ENCODE peak calls at places on chromosomes 7 and 10, in four cellular contexts. U, Q, K and F are unnamed samples.

GRCh38 chr10:3886666-3887251 is 101.8 kb upstream of the KLF6 start:
- DNase-seq in U (no peak), K (no peak), Q (no peak), F (no peak)

GRCh38 chr10:105017116-105017515 is 376.0 kb downstream of the SORCS3 start:
- DNase-seq in U (no peak), Q (no peak), K (no peak), F (no peak)

GRCh38 chr10:67533376-67533775 is 162.6 kb downstream of the CTNNA3 start:
- DNase-seq in U (no peak), Q (no peak), K (no peak), F (no peak)

GRCh38 chr7:97639036-97639435 is 92.8 kb upstream of the TAC1 start:
- DNase-seq in Q (peak; percentile 51), U (no peak), K (no peak), F (no peak)

GRCh38 chr7:75654855-75655254 is 83.9 kb downstream of the HIP1 start:
- DNase-seq in Q (no peak), K (no peak), U (no peak), F (no peak)

GRCh38 chr10:13788701-13789447 is 202.1 kb downstream of the PRPF18 start:
- DNase-seq in K (no peak), Q (no peak), U (peak; percentile 22), F (no peak)

GRCh38 chr7:106870983-106871410 is 5.9 kb downstream of the PIK3CG start:
- DNase-seq in U (no peak), K (no peak), Q (no peak), F (no peak)

GRCh38 chr10:87590705-87591588 is 68.7 kb upstream of the PAPSS2 start:
- DNase-seq in Q (no peak), K (no peak), U (no peak), F (no peak)

GRCh38 chr10:127320176-127320575 is 123.8 kb upstream of the INSYN2A start:
- DNase-seq in K (no peak), U (no peak), Q (no peak), F (no peak)

GRCh38 chr7:26091933-26092332 is 60.1 kb upstream of the NFE2L3 start:
- DNase-seq in U (no peak), K (no peak), Q (peak; percentile 44), F (no peak)

GRCh38 chr7:84372712-84373111 is 178.1 kb upstream of the SEMA3A start:
- DNase-seq in K (no peak), Q (peak; percentile 22), U (no peak), F (no peak)

GRCh38 chr7:142413280-142414000 is 155.6 kb upstream of the PRSS58 start:
- DNase-seq in Q (no peak), K (no peak), U (no peak), F (no peak)

GRCh38 chr10:3755440-3756359 is 29.3 kb downstream of the KLF6 start:
- DNase-seq in Q (no peak), K (no peak), U (no peak), F (no peak)

GRCh38 chr7:55432937-55433784 is 68.0 kb downstream of the LANCL2 start:
- DNase-seq in U (no peak), Q (peak; percentile 31), K (no peak), F (no peak)

DNA sequence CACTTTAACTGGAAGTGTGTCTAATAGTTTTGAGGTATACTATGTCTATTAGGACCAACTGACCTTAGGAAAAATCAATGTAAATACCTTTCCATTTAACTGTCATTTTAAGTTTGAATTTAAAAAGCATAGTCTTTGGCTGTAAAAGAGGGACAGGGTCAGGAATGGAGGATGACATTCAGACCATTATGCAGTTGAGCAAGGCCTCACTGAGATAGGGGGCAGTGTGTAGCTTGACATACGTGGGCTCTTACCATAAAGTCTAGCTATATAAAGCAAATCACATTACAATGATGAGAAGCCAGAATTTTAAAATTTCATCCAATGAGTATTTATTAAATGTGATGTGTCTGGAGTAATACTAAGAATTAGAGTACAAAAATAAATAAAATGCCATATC is 17.9 kb downstream of the PALS2 start:
- DNase-seq in U (no peak), K (no peak), Q (no peak), F (no peak)
- TF ChIP-seq CTCF in U (no peak), K (peak; percentile 7), Q (peak; percentile 29), F (no peak)

GRCh38 chr10:8052970-8053445 is 1.5 kb upstream of the GATA3 start:
- DNase-seq in K (no peak), Q (no peak), U (no peak), F (no peak)
- H3K27me3 ChIP-seq in K (no peaks in the 10 kb centered on the region), Q (peaks cover 54% of the 10 kb centered on the region), U (peaks cover 100% of the 10 kb centered on the region), F (peaks cover 15% of the 10 kb centered on the region)

DNA sequence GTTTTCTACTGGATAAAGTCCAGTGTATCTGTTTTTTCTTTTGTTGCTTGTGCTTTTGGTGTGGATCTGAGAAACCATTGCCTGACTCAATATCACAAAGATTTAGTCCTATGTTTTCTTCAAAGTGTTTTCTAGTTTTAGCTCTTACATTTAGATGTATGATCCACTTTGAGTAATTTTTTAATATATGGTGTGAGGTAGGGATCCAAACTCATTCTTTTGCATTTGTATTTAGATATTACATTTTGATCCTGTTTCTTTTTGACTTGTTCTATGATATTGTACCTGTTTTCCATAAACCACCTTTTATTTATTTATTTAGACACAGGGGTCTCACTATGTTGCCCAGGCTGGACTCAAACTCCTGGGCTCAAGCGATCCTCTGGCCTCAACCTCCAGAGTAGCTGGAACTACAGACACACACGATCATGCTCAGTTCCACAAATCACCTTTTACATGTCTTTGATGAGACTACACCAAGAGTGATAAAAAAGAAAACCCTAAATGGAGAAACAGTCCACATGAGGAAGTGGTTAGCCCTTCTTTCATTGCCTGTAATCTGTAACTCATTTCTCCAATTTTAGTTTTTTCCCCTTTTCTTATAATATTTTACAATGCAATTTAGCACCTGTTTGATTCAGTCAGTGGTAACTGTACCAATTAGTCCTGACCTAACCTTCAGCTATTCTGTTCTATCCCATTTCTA is 86.0 kb downstream of the SLC37A3 start:
- DNase-seq in Q (no peak), U (no peak), K (no peak), F (no peak)
- TF ChIP-seq CTCF in Q (no peak), U (no peak), K (no peak), F (no peak)

GRCh38 chr7:27185708-27186449 is 847 bp upstream of the HOXA11 start:
- DNase-seq in U (peak; percentile 20), K (peak; percentile 57), Q (no peak), F (no peak)
- H3K27me3 ChIP-seq in U (peaks cover 66% of the 10 kb centered on the region), K (no peaks in the 10 kb centered on the region), Q (peaks cover 99% of the 10 kb centered on the region), F (no peaks in the 10 kb centered on the region)

GRCh38 chr7:67918158-67918557 is 921.5 kb downstream of the TYW1 start:
- DNase-seq in K (no peak), Q (peak; percentile 91), U (no peak), F (no peak)

GRCh38 chr7:67913604-67914003 is 917.0 kb downstream of the TYW1 start:
- DNase-seq in K (no peak), U (no peak), Q (no peak), F (no peak)

GRCh38 chr7:67917118-67917755 is 920.6 kb downstream of the TYW1 start:
- DNase-seq in Q (no peak), K (no peak), U (no peak), F (no peak)

DNA sequence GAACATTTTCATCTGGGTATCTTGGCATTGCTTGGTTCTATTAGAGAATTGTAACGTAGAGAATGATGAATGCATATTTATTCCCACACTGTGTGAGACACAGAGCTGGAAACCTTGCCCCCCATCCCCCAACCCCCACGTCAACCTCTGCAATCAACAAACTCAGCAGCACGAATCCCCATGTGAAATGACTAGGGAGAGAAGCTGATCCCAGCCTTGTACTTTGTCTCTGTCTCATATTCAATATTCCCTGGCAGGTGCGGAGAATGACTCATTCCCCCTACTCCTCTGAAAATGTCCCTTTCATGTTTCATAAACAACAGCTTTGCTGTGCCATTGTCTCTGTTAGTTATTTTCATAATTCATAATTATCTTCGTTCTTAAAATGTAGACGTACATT is 919.9 kb downstream of the TYW1 start:
- DNase-seq in K (no peak), U (no peak), Q (peak; percentile 17), F (no peak)
- TF ChIP-seq CTCF in K (no peak), U (no peak), Q (no peak), F (no peak)